ENCODE peak calls at places on chromosome 3, in four cellular contexts. One of them, this sample, is unnamed.

GRCh38 chr3:72421786-72422185 is 426.5 kb downstream of the SHQ1 start:
- DNase-seq in GM12878: no peak
- DNase-seq in IMR-90: no peak
- DNase-seq in A549: no peak
- DNase-seq in this sample: no peak

GRCh38 chr3:27094721-27095120 is 274.5 kb downstream of the NEK10 start:
- DNase-seq in A549: no peak
- DNase-seq in GM12878: no peak
- DNase-seq in IMR-90: no peak
- DNase-seq in this sample: no peak

GRCh38 chr3:24502690-24503089 is 8.0 kb upstream of the THRB start:
- DNase-seq in IMR-90: no peak
- DNase-seq in GM12878: no peak
- DNase-seq in A549: no peak
- DNase-seq in this sample: no peak

GRCh38 chr3:9779721-9780450 is 10.1 kb upstream of the CAMK1 start:
- DNase-seq in GM12878: peak
- DNase-seq in A549: no peak
- DNase-seq in IMR-90: no peak
- DNase-seq in this sample: no peak

GRCh38 chr3:54243262-54243931 is 121.0 kb downstream of the CACNA2D3 start:
- DNase-seq in A549: peak
- DNase-seq in GM12878: no peak
- DNase-seq in IMR-90: no peak
- DNase-seq in this sample: no peak

GRCh38 chr3:174524203-174524602 is 334.9 kb upstream of the NAALADL2 start:
- DNase-seq in IMR-90: no peak
- DNase-seq in A549: no peak
- DNase-seq in GM12878: no peak
- DNase-seq in this sample: no peak

GRCh38 chr3:20984594-20985207 is 766.3 kb downstream of the ZNF385D start:
- DNase-seq in A549: no peak
- DNase-seq in GM12878: no peak
- DNase-seq in IMR-90: no peak
- DNase-seq in this sample: no peak

GRCh38 chr3:6179761-6180160 is 681.2 kb upstream of the GRM7 start:
- DNase-seq in GM12878: no peak
- DNase-seq in A549: no peak
- DNase-seq in IMR-90: no peak
- DNase-seq in this sample: no peak

GRCh38 chr3:82643948-82644347 is 882.5 kb upstream of the GBE1 start:
- DNase-seq in IMR-90: no peak
- DNase-seq in GM12878: no peak
- DNase-seq in A549: peak
- DNase-seq in this sample: no peak

GRCh38 chr3:10837849-10838248 is 21.8 kb downstream of the SLC6A11 start:
- DNase-seq in GM12878: no peak
- DNase-seq in A549: no peak
- DNase-seq in IMR-90: no peak
- DNase-seq in this sample: no peak

GRCh38 chr3:49554639-49555265 is 475 bp downstream of the BSN start:
- DNase-seq in IMR-90: peak
- DNase-seq in A549: no peak
- DNase-seq in GM12878: no peak
- DNase-seq in this sample: no peak
- H3K27ac ChIP-seq in IMR-90: no peak
- H3K27ac ChIP-seq in A549: peak
- H3K27ac ChIP-seq in GM12878: no peak
- H3K27ac ChIP-seq in this sample: no peak

GRCh38 chr3:46694520-46694919 is 1.0 kb upstream of the ALS2CL start:
- DNase-seq in GM12878: no peak
- DNase-seq in IMR-90: no peak
- DNase-seq in A549: no peak
- DNase-seq in this sample: no peak

GRCh38 chr3:46693038-46693896 is at the start of gene ALS2CL:
- DNase-seq in GM12878: no peak
- DNase-seq in A549: peak
- DNase-seq in IMR-90: no peak
- DNase-seq in this sample: no peak

GRCh38 chr3:46692566-46692983 is 904 bp downstream of the ALS2CL start:
- DNase-seq in IMR-90: no peak
- DNase-seq in A549: peak
- DNase-seq in GM12878: no peak
- DNase-seq in this sample: peak

GRCh38 chr3:46693897-46694235 is 387 bp upstream of the ALS2CL start:
- DNase-seq in GM12878: no peak
- DNase-seq in A549: no peak
- DNase-seq in IMR-90: no peak
- DNase-seq in this sample: no peak

DNA sequence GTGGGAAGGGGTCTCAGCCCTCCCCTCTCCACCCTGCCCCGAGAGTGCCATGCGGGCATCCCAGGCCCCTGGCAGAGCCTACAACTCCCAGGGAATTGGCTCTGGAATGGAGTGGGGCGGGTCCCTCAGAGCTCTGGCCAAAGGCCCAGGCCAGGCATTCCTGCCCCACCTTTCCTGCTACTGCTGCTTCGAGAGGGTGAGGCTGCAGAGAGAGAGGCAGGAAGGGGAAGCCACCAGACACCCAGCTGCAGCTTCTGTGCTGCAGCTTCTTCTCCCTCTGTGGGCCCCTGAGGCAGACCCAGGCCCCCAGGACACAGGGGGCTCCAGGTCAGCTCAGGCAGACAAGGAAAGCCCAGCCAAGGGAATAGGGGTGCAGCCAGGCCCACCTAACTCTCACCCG is 2.7 kb downstream of the ALS2CL start:
- DNase-seq in IMR-90: no peak
- DNase-seq in A549: peak
- DNase-seq in GM12878: no peak
- DNase-seq in this sample: no peak
- TF ChIP-seq CEBPB in IMR-90: no peak
- TF ChIP-seq CEBPB in A549: no peak
- TF ChIP-seq CEBPB in GM12878: no peak
- TF ChIP-seq CEBPB in this sample: no peak

GRCh38 chr3:59605944-59606534 is 556.2 kb upstream of the CFAP20DC start:
- DNase-seq in GM12878: no peak
- DNase-seq in IMR-90: no peak
- DNase-seq in A549: no peak
- DNase-seq in this sample: no peak

GRCh38 chr3:59605318-59605717 is 555.5 kb upstream of the CFAP20DC start:
- DNase-seq in GM12878: no peak
- DNase-seq in A549: no peak
- DNase-seq in IMR-90: no peak
- DNase-seq in this sample: no peak

GRCh38 chr3:59608356-59608755 is 558.5 kb upstream of the CFAP20DC start:
- DNase-seq in GM12878: no peak
- DNase-seq in A549: no peak
- DNase-seq in IMR-90: no peak
- DNase-seq in this sample: no peak

GRCh38 chr3:59606638-59607262 is 556.9 kb upstream of the CFAP20DC start:
- DNase-seq in A549: no peak
- DNase-seq in GM12878: no peak
- DNase-seq in IMR-90: no peak
- DNase-seq in this sample: no peak

GRCh38 chr3:59607628-59608027 is 557.8 kb upstream of the CFAP20DC start:
- DNase-seq in A549: peak
- DNase-seq in GM12878: no peak
- DNase-seq in IMR-90: peak
- DNase-seq in this sample: peak
- TF ChIP-seq CTCF in A549: no peak
- TF ChIP-seq CTCF in GM12878: no peak
- TF ChIP-seq CTCF in IMR-90: peak
- TF ChIP-seq CTCF in this sample: peak

DNA sequence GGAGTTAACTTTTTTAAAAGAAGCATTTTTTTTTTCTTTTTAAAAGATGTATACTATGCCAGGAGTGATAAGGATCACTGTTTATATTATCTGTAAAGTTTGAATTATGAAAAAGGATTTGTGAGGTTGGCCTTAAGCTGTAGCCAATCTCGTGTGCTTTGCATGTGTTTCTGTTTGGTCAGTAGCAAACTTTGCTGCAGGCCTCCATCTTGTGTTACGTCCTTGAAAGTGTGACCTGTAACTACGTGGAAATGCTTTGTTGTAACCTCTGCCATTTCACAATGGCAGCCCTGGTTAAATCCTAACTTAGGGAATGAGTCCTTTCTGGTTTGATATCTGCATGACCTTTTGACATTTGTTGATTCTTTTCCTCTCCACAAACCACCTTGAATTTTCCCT is 1345.6 kb downstream of the NSUN3 start:
- DNase-seq in GM12878: no peak
- DNase-seq in IMR-90: no peak
- DNase-seq in A549: no peak
- DNase-seq in this sample: no peak
- H3K27ac ChIP-seq in GM12878: no peak
- H3K27ac ChIP-seq in IMR-90: no peak
- H3K27ac ChIP-seq in A549: no peak
- H3K27ac ChIP-seq in this sample: no peak

GRCh38 chr3:3170998-3171397 is 8.5 kb downstream of the CRBN start:
- DNase-seq in IMR-90: peak
- DNase-seq in GM12878: no peak
- DNase-seq in A549: peak
- DNase-seq in this sample: peak
- TF ChIP-seq CEBPB in IMR-90: no peak
- TF ChIP-seq CEBPB in GM12878: no peak
- TF ChIP-seq CEBPB in A549: no peak
- TF ChIP-seq CEBPB in this sample: no peak

DNA sequence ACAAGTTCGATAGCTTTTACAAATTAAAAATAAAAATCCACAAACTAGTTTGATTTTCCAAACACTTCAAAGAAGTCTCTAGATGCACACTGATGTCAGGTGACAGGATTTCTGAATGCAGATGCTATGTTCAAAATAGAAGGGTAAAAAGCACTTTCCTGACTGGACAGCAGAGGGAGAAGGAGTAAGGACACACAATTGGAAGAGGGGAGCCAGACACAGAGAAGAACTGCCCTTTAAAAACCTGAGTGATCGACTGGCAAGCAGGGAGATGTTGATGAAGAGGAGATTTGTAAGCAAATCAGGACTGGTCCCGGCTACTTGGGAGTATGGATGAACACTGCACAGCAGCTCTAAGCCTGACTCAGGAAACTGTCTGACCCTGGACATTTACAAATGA is 612.8 kb downstream of the MAGI1 start:
- DNase-seq in GM12878: no peak
- DNase-seq in A549: peak
- DNase-seq in IMR-90: peak
- DNase-seq in this sample: no peak
- TF ChIP-seq CTCF in GM12878: no peak
- TF ChIP-seq CTCF in A549: no peak
- TF ChIP-seq CTCF in IMR-90: peak
- TF ChIP-seq CTCF in this sample: no peak

GRCh38 chr3:152381881-152382295 is 113.2 kb downstream of the MBNL1 start:
- DNase-seq in A549: no peak
- DNase-seq in IMR-90: no peak
- DNase-seq in GM12878: no peak
- DNase-seq in this sample: no peak

GRCh38 chr3:152379415-152380042 is 110.8 kb downstream of the MBNL1 start:
- DNase-seq in GM12878: no peak
- DNase-seq in A549: no peak
- DNase-seq in IMR-90: peak
- DNase-seq in this sample: no peak

GRCh38 chr3:152382312-152383135 is 113.8 kb downstream of the MBNL1 start:
- DNase-seq in IMR-90: no peak
- DNase-seq in A549: no peak
- DNase-seq in GM12878: no peak
- DNase-seq in this sample: no peak

GRCh38 chr3:152377184-152377570 is 108.4 kb downstream of the MBNL1 start:
- DNase-seq in A549: no peak
- DNase-seq in IMR-90: no peak
- DNase-seq in GM12878: no peak
- DNase-seq in this sample: no peak

GRCh38 chr3:152380048-152380447 is 111.3 kb downstream of the MBNL1 start:
- DNase-seq in IMR-90: no peak
- DNase-seq in A549: no peak
- DNase-seq in GM12878: no peak
- DNase-seq in this sample: no peak
- H3K27ac ChIP-seq in IMR-90: peak
- H3K27ac ChIP-seq in A549: peak
- H3K27ac ChIP-seq in GM12878: peak
- H3K27ac ChIP-seq in this sample: no peak